ENCODE peak calls at places on chromosomes 1 and 21, in six cellular contexts. M, D, K, I, O and J are unnamed samples.
A peak's percentile ranks its signal among the peaks of the same experiment; 100 is the strongest.

GRCh38 chr1:170836146-170836545 is 99.2 kb upstream of the MROH9 start:
- DNase-seq in M (no peak), D (no peak), K (no peak), I (no peak), O (no peak), J (no peak)

GRCh38 chr1:158067651-158068050 is 74.2 kb downstream of the KIRREL1 start:
- DNase-seq in M (peak; percentile 17), D (peak; percentile 29), K (no peak), I (no peak), O (no peak), J (no peak)

GRCh38 chr1:197272791-197273190 is 4.7 kb downstream of the CRB1 start:
- DNase-seq in M (no peak), D (no peak), K (no peak), I (no peak), O (no peak), J (no peak)

GRCh38 chr1:223531742-223532341 is 133.7 kb downstream of the CAPN8 start:
- DNase-seq in M (no peak), D (peak; percentile 50), K (no peak), I (no peak), O (peak; percentile 65), J (peak; percentile 18)

GRCh38 chr1:214281902-214282695 is 1.1 kb downstream of the SMYD2 start:
- DNase-seq in M (peak; percentile 42), D (peak; percentile 63), K (no peak), I (no peak), O (peak; percentile 64), J (no peak)

GRCh38 chr1:67350783-67351182 is 43.1 kb downstream of the IL12RB2 start:
- DNase-seq in M (no peak), D (no peak), K (no peak), I (no peak), O (no peak), J (no peak)

GRCh38 chr1:55067022-55067781 is 27.9 kb downstream of the PCSK9 start:
- DNase-seq in M (no peak), D (no peak), K (no peak), I (no peak), O (no peak), J (no peak)

GRCh38 chr1:31166462-31166861 is 73.2 kb downstream of the NKAIN1 start:
- DNase-seq in M (no peak), D (no peak), K (no peak), I (no peak), O (peak; percentile 11), J (no peak)

GRCh38 chr1:41714613-41715389 is 203.9 kb downstream of the HIVEP3 start:
- DNase-seq in M (no peak), D (no peak), K (no peak), I (no peak), O (no peak), J (no peak)

GRCh38 chr1:145879775-145880174 is 5.9 kb downstream of the ANKRD35 start:
- DNase-seq in M (no peak), D (no peak), K (no peak), I (no peak), O (no peak), J (no peak)

GRCh38 chr1:203601717-203602309 is 24.8 kb upstream of the ATP2B4 start:
- DNase-seq in M (no peak), D (no peak), K (no peak), I (no peak), O (peak; percentile 15), J (no peak)

GRCh38 chr1:194857413-194857812 is 1671.0 kb upstream of the B3GALT2 start:
- DNase-seq in M (no peak), D (no peak), K (no peak), I (no peak), O (no peak), J (no peak)

GRCh38 chr1:24963099-24963872 is 33.2 kb upstream of the RUNX3 start:
- DNase-seq in M (no peak), D (no peak), K (no peak), I (no peak), O (peak; percentile 53), J (peak; percentile 67)

GRCh38 chr1:183030053-183030452 is 6.8 kb downstream of the LAMC1 start:
- DNase-seq in M (no peak), D (no peak), K (no peak), I (no peak), O (peak; percentile 88), J (no peak)

GRCh38 chr21:45875881-45876280 is 105.7 kb upstream of the COL6A1 start:
- DNase-seq in M (no peak), D (no peak), K (no peak), I (no peak), O (no peak), J (no peak)

GRCh38 chr21:28734522-28735175 is 258.0 kb downstream of the LTN1 start:
- DNase-seq in M (no peak), D (no peak), K (no peak), I (no peak), O (no peak), J (no peak)

GRCh38 chr1:94215955-94216354 is 21.4 kb downstream of the ARHGAP29 start:
- DNase-seq in M (no peak), D (no peak), K (no peak), I (no peak), O (no peak), J (no peak)

GRCh38 chr1:25844485-25845337 is 14.5 kb downstream of the AUNIP start:
- DNase-seq in M (no peak), D (no peak), K (no peak), I (no peak), O (no peak), J (no peak)

GRCh38 chr1:67041836-67042503 is 12.0 kb downstream of the SLC35D1 start:
- DNase-seq in M (no peak), D (no peak), K (no peak), I (no peak), O (no peak), J (no peak)

GRCh38 chr1:229822026-229822425 is 196.0 kb downstream of the URB2 start:
- DNase-seq in M (no peak), D (no peak), K (no peak), I (no peak), O (no peak), J (no peak)

GRCh38 chr1:17527036-17527914 is 12.2 kb upstream of the ARHGEF10L start:
- DNase-seq in M (peak; percentile 45), D (no peak), K (no peak), I (no peak), O (no peak), J (no peak)

GRCh38 chr1:36014722-36015220 is 69.1 kb upstream of the TEKT2 start:
- DNase-seq in M (no peak), D (no peak), K (no peak), I (no peak), O (no peak), J (no peak)

GRCh38 chr1:26405281-26405915 is 5.2 kb upstream of the LIN28A start:
- DNase-seq in M (no peak), D (no peak), K (no peak), I (no peak), O (no peak), J (no peak)

GRCh38 chr1:7469255-7469938 is 301.7 kb upstream of the VAMP3 start:
- DNase-seq in M (no peak), D (peak; percentile 42), K (no peak), I (no peak), O (no peak), J (no peak)

GRCh38 chr1:116793357-116793935 is 39.2 kb downstream of the CD2 start:
- DNase-seq in M (no peak), D (no peak), K (no peak), I (no peak), O (no peak), J (no peak)

GRCh38 chr1:29793101-29793546 is 556.8 kb downstream of the PTPRU start:
- DNase-seq in M (peak; percentile 78), D (peak; percentile 23), K (no peak), I (no peak), O (peak; percentile 86), J (peak; percentile 41)

DNA sequence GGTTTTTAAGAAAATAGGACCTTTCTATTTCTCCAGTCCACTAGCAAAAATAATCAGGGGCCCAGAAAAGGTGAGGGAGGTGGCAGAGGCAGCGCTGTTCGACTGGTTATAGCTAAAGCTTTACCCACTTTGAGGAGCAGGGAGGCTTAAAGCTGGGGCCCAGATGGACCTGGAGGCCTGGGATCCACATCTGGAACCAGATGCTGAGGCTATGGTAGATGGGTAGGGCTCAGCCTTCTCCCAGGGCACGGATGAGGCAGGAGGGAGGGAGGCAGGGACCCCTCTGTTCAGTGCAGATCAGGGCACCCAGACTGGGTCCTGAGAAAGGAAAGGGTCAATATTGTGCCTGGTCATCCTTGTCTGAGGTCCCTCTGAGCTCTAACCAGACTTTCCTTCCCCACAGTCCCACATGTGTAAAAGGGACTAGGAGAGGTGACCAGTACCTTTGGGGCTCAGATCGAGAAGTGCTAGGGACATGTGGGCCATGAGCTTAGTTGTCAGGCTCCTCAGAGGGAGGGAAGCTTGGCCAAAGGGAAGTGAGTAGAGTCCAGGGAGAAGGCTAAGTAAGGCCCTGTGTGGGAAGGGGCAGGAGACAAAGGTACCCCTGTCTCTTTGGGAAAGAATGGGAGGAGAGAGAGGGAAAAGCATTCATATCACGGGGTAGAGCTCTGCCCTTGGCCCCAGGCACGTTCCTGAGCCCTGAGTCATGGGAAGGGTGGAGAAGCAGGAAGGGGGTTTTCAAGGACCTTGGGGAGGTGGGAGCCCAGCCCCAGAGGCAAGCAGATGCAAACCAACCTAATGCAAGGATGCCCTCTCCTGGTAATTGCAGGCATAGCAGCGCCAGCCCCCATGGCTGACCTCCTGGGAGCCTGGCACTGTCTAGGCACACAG is 15.4 kb downstream of the LMNA start:
- DNase-seq in M (peak; percentile 92), D (peak; percentile 93), K (peak; percentile 97), I (no peak), O (peak; percentile 81), J (peak; percentile 66)
- TF ChIP-seq POLR2A in M (no peak), D (peak; percentile 27), K (no peak), I (peak; percentile 34), O (no peak), J (no peak)

GRCh38 chr1:161098161-161099068 is at the start of gene KLHDC9:
- DNase-seq in M (no peak), D (peak; percentile 91), K (no peak), I (peak; percentile 96), O (no peak), J (peak; percentile 94)
- TF ChIP-seq POLR2A in M (no peak), D (peak; percentile 47), K (no peak), I (no peak), O (no peak), J (no peak)

DNA sequence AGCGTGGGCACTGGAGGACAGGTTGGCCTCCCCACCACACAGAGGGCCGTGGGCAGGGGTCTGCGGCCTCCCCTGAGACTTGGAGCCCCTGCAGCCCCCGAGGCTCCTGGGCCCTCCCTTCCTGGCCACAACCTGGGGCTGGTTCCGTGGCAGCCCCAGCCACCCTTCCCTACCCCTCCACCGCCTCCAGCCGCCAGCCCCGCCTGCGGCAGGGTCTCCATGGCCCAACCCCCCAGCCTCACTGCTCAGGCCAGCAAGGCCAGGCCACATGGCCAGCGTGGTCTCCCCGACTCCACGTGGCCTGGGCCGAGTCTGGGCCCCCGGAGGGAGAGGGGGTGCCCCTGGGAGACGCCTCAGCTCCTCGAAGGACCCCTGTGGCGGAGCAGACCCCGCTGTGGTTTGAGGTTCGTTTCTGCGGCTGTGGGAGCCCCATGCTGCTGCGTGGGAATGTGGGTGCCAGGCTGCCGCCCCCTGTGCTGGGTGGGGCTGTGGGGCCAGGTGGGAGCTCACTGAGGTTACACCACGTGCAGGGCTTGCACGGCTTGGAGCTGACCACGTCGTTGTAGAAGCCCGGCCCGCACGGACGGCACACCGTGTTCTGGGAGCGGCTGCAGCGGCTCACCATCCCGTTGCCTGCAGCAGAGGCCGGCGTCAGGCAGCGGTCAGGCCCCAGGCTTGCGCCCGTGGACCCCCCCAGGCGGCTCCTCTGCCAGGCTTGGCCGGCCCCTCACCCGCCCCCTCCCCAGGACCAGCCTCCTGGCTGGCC is 617 bp downstream of the TNFRSF4 start:
- DNase-seq in M (no peak), D (no peak), K (no peak), I (no peak), O (peak; percentile 75), J (no peak)
- TF ChIP-seq POLR2A in M (no peak), D (no peak), K (no peak), I (no peak), O (no peak), J (no peak)

GRCh38 chr1:115507256-115507589 is 134.5 kb upstream of the VANGL1 start:
- DNase-seq in M (no peak), D (no peak), K (no peak), I (no peak), O (peak; percentile 27), J (no peak)
- TF ChIP-seq POLR2A in M (no peak), D (no peak), K (no peak), I (no peak), O (no peak), J (no peak)